ENCODE peak calls at places on chromosomes 11 and 22, in four cellular contexts. Z, P, A and K are unnamed samples.

GRCh38 chr11:134532921-134533421 is 120.9 kb upstream of the B3GAT1 start:
- DNase-seq in Z (no peak), P (no peak), A (no peak), K (no peak)

GRCh38 chr11:352456-353180 is 16.7 kb upstream of the B4GALNT4 start:
- DNase-seq in Z (no peak), P (no peak), A (no peak), K (no peak)

GRCh38 chr11:23944939-23945338 is 551.9 kb upstream of the LUZP2 start:
- DNase-seq in Z (no peak), P (no peak), A (no peak), K (no peak)

GRCh38 chr22:38320605-38321402 is 3.6 kb upstream of the CSNK1E start:
- DNase-seq in Z (no peak), P (no peak), A (no peak), K (no peak)

GRCh38 chr11:72812968-72813739 is 1.1 kb upstream of the ATG16L2 start:
- DNase-seq in Z (peak; percentile 52), P (no peak), A (peak; percentile 84), K (peak; percentile 53)

GRCh38 chr11:66070604-66071325 is 693 bp downstream of the PACS1 start:
- DNase-seq in Z (peak; percentile 51), P (no peak), A (no peak), K (no peak)

GRCh38 chr11:61626580-61627380 is 45.9 kb upstream of the SYT7 start:
- DNase-seq in Z (peak; percentile 91), P (no peak), A (no peak), K (no peak)

GRCh38 chr11:6608011-6608410 is 4.0 kb downstream of the TAF10 start:
- DNase-seq in Z (no peak), P (no peak), A (no peak), K (no peak)

GRCh38 chr11:126333142-126333541 is 22.3 kb upstream of the ST3GAL4 start:
- DNase-seq in Z (no peak), P (no peak), A (no peak), K (no peak)

GRCh38 chr22:49582171-49582570 is 245.5 kb downstream of the BRD1 start:
- DNase-seq in Z (no peak), P (no peak), A (no peak), K (no peak)

GRCh38 chr11:73404048-73404447 is 27.8 kb downstream of the RELT start:
- DNase-seq in Z (peak; percentile 81), P (no peak), A (peak; percentile 69), K (no peak)

GRCh38 chr22:45452565-45453449 is 39.3 kb downstream of the RIBC2 start:
- DNase-seq in Z (no peak), P (no peak), A (no peak), K (no peak)

GRCh38 chr11:64100345-64100744 is 64.6 kb downstream of the FLRT1 start:
- DNase-seq in Z (no peak), P (no peak), A (no peak), K (no peak)

GRCh38 chr11:8917157-8917820 is 6.3 kb downstream of the AKIP1 start:
- DNase-seq in Z (peak; percentile 56), P (peak; percentile 90), A (no peak), K (no peak)

GRCh38 chr22:44931077-44931540 is 78.7 kb downstream of the PHF21B start:
- DNase-seq in Z (peak; percentile 13), P (no peak), A (no peak), K (no peak)

GRCh38 chr22:42459273-42460040 is 27.3 kb upstream of the NFAM1 start:
- DNase-seq in Z (peak; percentile 55), P (no peak), A (no peak), K (no peak)

GRCh38 chr11:94725071-94725470 is 43.1 kb upstream of the AMOTL1 start:
- DNase-seq in Z (no peak), P (no peak), A (peak; percentile 25), K (no peak)

GRCh38 chr11:127052420-127052819 is 51.9 kb upstream of the KIRREL3 start:
- DNase-seq in Z (no peak), P (no peak), A (no peak), K (no peak)

GRCh38 chr11:63573881-63574855 is 11.0 kb upstream of the PLAAT2 start:
- DNase-seq in Z (peak; percentile 34), P (peak; percentile 72), A (peak; percentile 52), K (no peak)

GRCh38 chr11:125930076-125930450 is 15.8 kb upstream of the VSIG10L2 start:
- DNase-seq in Z (no peak), P (no peak), A (no peak), K (no peak)

GRCh38 chr22:22348127-22348814 is 103.7 kb downstream of the VPREB1 start:
- DNase-seq in Z (no peak), P (no peak), A (no peak), K (no peak)

GRCh38 chr11:126776125-126776524 is 224.4 kb downstream of the KIRREL3 start:
- DNase-seq in Z (no peak), P (no peak), A (no peak), K (no peak)

GRCh38 chr11:89477175-89477574 is 14.0 kb downstream of the NOX4 start:
- DNase-seq in Z (no peak), P (no peak), A (no peak), K (no peak)

GRCh38 chr11:225734-226453 is 10.2 kb downstream of the SIRT3 start:
- DNase-seq in Z (no peak), P (no peak), A (peak; percentile 20), K (no peak)

GRCh38 chr11:65416341-65417185 is 6.0 kb upstream of the NEAT1 start:
- DNase-seq in Z (peak; percentile 87), P (no peak), A (peak; percentile 90), K (no peak)

GRCh38 chr11:66676931-66677598 is 622 bp downstream of the RBM4B start:
- DNase-seq in Z (no peak), P (no peak), A (no peak), K (no peak)

GRCh38 chr11:78857688-78858087 is 283.0 kb upstream of the NARS2 start:
- DNase-seq in Z (no peak), P (no peak), A (no peak), K (no peak)

GRCh38 chr22:49042066-49042465 is 785.6 kb downstream of the BRD1 start:
- DNase-seq in Z (no peak), P (no peak), A (no peak), K (no peak)

GRCh38 chr11:129331217-129331616 is 44.4 kb upstream of the BARX2 start:
- DNase-seq in Z (no peak), P (no peak), A (no peak), K (no peak)

GRCh38 chr11:69683764-69684333 is 8.7 kb upstream of the LTO1 start:
- DNase-seq in Z (no peak), P (no peak), A (no peak), K (no peak)

GRCh38 chr11:8318536-8318935 is 54.9 kb upstream of the LMO1 start:
- DNase-seq in Z (peak; percentile 62), P (no peak), A (no peak), K (no peak)

GRCh38 chr11:75981546-75981945 is 166.5 kb downstream of the UVRAG start:
- DNase-seq in Z (no peak), P (no peak), A (no peak), K (no peak)

GRCh38 chr11:9765320-9766101 is 101.6 kb downstream of the SWAP70 start:
- DNase-seq in Z (peak; percentile 79), P (peak; percentile 90), A (no peak), K (no peak)

GRCh38 chr22:39179401-39179827 is 26.9 kb upstream of the CBX7 start:
- DNase-seq in Z (peak; percentile 43), P (no peak), A (no peak), K (no peak)

GRCh38 chr11:94958118-94958517 is 15.2 kb downstream of the CWC15 start:
- DNase-seq in Z (no peak), P (no peak), A (no peak), K (no peak)

GRCh38 chr22:22720201-22720723 is 75.8 kb downstream of the GGTLC2 start:
- DNase-seq in Z (no peak), P (no peak), A (peak; percentile 72), K (peak; percentile 78)

GRCh38 chr11:64118871-64119495 is 46.9 kb downstream of the MACROD1 start:
- DNase-seq in Z (no peak), P (no peak), A (no peak), K (no peak)

GRCh38 chr11:72745511-72745910 is 6.7 kb downstream of the ARAP1 start:
- DNase-seq in Z (no peak), P (no peak), A (no peak), K (no peak)

GRCh38 chr11:62602141-62603071 is 741 bp upstream of the MTA2 start:
- DNase-seq in Z (peak; percentile 72), P (no peak), A (no peak), K (no peak)

DNA sequence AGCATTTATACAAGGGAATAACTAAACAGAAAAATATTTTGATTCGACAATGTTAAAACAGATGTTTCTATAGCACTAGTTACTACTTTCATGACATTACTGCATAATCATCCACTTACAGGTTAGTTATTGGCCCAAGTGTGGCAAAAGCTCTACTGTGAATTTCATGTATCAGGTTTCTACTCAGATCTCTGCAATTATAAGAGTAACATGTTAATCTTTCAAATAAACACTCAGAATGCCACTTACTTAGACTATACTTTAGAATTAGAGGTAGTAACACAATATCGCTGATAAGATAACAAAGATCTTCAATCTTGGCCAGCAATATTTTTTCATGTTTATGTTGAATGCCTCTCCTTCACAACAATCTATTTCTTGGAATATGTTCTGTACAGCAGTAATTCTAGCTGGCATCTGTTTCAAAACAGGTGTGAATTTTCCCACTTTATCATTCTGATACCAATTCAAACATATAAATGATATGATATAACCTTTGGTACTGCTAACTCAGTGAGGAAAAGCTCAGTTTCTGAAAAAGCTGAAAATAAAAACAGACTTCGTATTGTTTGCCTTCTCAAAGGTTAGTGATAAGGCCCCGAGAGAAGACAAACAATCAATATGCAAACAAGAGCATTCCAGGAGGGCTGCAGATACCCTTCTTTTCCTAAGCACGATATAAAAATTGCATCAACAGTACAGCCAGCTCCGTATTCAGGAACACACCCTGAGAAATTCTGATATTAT is 11.0 kb upstream of the CCDC34 start:
- DNase-seq in Z (no peak), P (no peak), A (no peak), K (no peak)
- H3K4me3 ChIP-seq in Z (no peak overlapping the region), P (no peak overlapping the region), A (no peak overlapping the region), K (no peak overlapping the region)

GRCh38 chr11:46776878-46777277 is 57.9 kb downstream of the F2 start:
- DNase-seq in Z (no peak), P (no peak), A (no peak), K (no peak)

GRCh38 chr11:46778416-46778815 is 59.4 kb downstream of the F2 start:
- DNase-seq in Z (no peak), P (no peak), A (no peak), K (no peak)
- TF ChIP-seq CTCF in Z (no peak), P (no peak), A (no peak), K (no peak)

GRCh38 chr11:108576523-108576922 is 17.0 kb downstream of the EXPH5 start:
- DNase-seq in Z (no peak), P (no peak), A (no peak), K (no peak)

GRCh38 chr11:108574675-108575074 is 18.9 kb downstream of the EXPH5 start:
- DNase-seq in Z (no peak), P (no peak), A (no peak), K (no peak)

GRCh38 chr11:108584973-108585372 is 8.6 kb downstream of the EXPH5 start:
- DNase-seq in Z (no peak), P (no peak), A (no peak), K (no peak)

GRCh38 chr11:108580645-108581044 is 12.9 kb downstream of the EXPH5 start:
- DNase-seq in Z (no peak), P (no peak), A (no peak), K (no peak)

GRCh38 chr11:108580043-108580442 is 13.5 kb downstream of the EXPH5 start:
- DNase-seq in Z (no peak), P (no peak), A (no peak), K (no peak)
- H3K4me3 ChIP-seq in Z (no peak overlapping the region), P (no peak overlapping the region), A (no peak overlapping the region), K (no peak overlapping the region)

GRCh38 chr11:57476883-57477506 is 16.7 kb downstream of the RTN4RL2 start:
- DNase-seq in Z (peak; percentile 39), P (no peak), A (no peak), K (no peak)
- TF ChIP-seq CTCF in Z (peak; percentile 39), P (peak; percentile 43), A (no peak), K (peak; percentile 61)